ENCODE peak calls at places on chromosomes 2 and 18, in five cellular contexts. Q, E, L, Z and T are unnamed samples.

GRCh38 chr18:22551536-22552151 is 133.9 kb upstream of the CTAGE1 start:
- DNase-seq in Z (no peak), Q (no peak), E (peak), L (no peak), T (no peak)

GRCh38 chr18:79852561-79853302 is 55.0 kb downstream of the KCNG2 start:
- DNase-seq in Z (peak), Q (no peak), E (no peak), L (no peak), T (no peak)

GRCh38 chr2:225076125-225076524 is 33.9 kb upstream of the DOCK10 start:
- DNase-seq in E (no peak), L (no peak), Q (no peak), Z (no peak), T (no peak)

GRCh38 chr2:108988796-108989713 is at the start of gene EDAR:
- DNase-seq in Z (peak), L (no peak), E (peak), Q (no peak), T (peak)

GRCh38 chr2:237581326-237581725 is 9.2 kb downstream of the RAB17 start:
- DNase-seq in Z (no peak), L (no peak), E (no peak), Q (no peak), T (no peak)

GRCh38 chr18:6624729-6625308 is 104.7 kb upstream of the ARHGAP28 start:
- DNase-seq in E (no peak), L (no peak), Q (no peak), Z (no peak), T (no peak)

GRCh38 chr2:192197387-192197786 is 2.7 kb upstream of the TMEFF2 start:
- DNase-seq in E (no peak), Z (no peak), Q (no peak), L (no peak), T (no peak)

GRCh38 chr18:10530852-10531251 is 5.0 kb downstream of the NAPG start:
- DNase-seq in Q (peak), L (no peak), Z (no peak), E (no peak), T (no peak)

GRCh38 chr2:206766057-206766930 is 888 bp downstream of the FASTKD2 start:
- DNase-seq in L (no peak), Z (no peak), Q (no peak), E (no peak), T (no peak)

GRCh38 chr2:68767996-68768395 is 33.4 kb downstream of the ARHGAP25 start:
- DNase-seq in Q (no peak), E (no peak), Z (no peak), L (no peak), T (no peak)

GRCh38 chr2:62660582-62661262 is 44.8 kb upstream of the EHBP1 start:
- DNase-seq in E (no peak), L (no peak), Q (no peak), Z (no peak), T (no peak)

GRCh38 chr18:55319517-55319905 is 268.5 kb downstream of the TCF4 start:
- DNase-seq in E (no peak), Z (no peak), Q (no peak), L (no peak), T (no peak)

GRCh38 chr2:26793518-26793917 is 7.7 kb downstream of the CENPA start:
- DNase-seq in Z (no peak), E (no peak), Q (no peak), L (no peak), T (no peak)

GRCh38 chr18:76273036-76273545 is 222.0 kb downstream of the ZNF516 start:
- DNase-seq in Q (no peak), L (no peak), E (no peak), Z (peak), T (no peak)

GRCh38 chr2:112254466-112255240 is at the start of gene ZC3H8:
- DNase-seq in E (peak), Q (peak), L (peak), Z (peak), T (peak)

GRCh38 chr2:217222511-217222910 is 362.6 kb upstream of the TNP1 start:
- DNase-seq in Q (no peak), L (peak), E (no peak), Z (no peak), T (no peak)

GRCh38 chr2:56117764-56118163 is 66.0 kb upstream of the CCDC85A start:
- DNase-seq in L (no peak), Q (no peak), E (no peak), Z (no peak), T (peak)

GRCh38 chr2:26034597-26035067 is 748 bp downstream of the RAB10 start:
- DNase-seq in E (no peak), Q (no peak), L (no peak), Z (no peak), T (peak)

GRCh38 chr2:239337877-239338484 is 62.8 kb downstream of the HDAC4 start:
- DNase-seq in L (no peak), Z (no peak), Q (no peak), E (no peak), T (peak)

GRCh38 chr2:43133708-43134570 is 92.5 kb downstream of the ZFP36L2 start:
- DNase-seq in E (no peak), Z (no peak), Q (no peak), L (no peak), T (no peak)

GRCh38 chr18:3623769-3624545 is 174.0 kb downstream of the TGIF1 start:
- DNase-seq in Q (peak), Z (peak), E (peak), L (no peak), T (peak)

GRCh38 chr2:85430780-85431601 is 12.5 kb downstream of the SH2D6 start:
- DNase-seq in Z (no peak), Q (no peak), E (no peak), L (no peak), T (peak)

GRCh38 chr2:234626566-234627130 is 129.8 kb upstream of the ARL4C start:
- DNase-seq in Z (no peak), Q (no peak), E (no peak), L (no peak), T (no peak)

GRCh38 chr2:118800736-118801135 is 46.7 kb downstream of the EN1 start:
- DNase-seq in L (no peak), E (no peak), Z (no peak), Q (no peak), T (no peak)

GRCh38 chr2:788227-789032 is 111.2 kb upstream of the TMEM18 start:
- DNase-seq in Z (no peak), Q (no peak), L (no peak), E (no peak), T (no peak)

GRCh38 chr2:201447116-201447515 is 4.1 kb downstream of the TRAK2 start:
- DNase-seq in L (no peak), Z (no peak), E (no peak), Q (no peak), T (no peak)

GRCh38 chr2:149055751-149056150 is 17.3 kb downstream of the LYPD6B start:
- DNase-seq in E (no peak), Q (no peak), L (no peak), Z (no peak), T (no peak)

GRCh38 chr2:240467659-240468299 is 32.3 kb downstream of the GPC1 start:
- DNase-seq in Z (no peak), L (no peak), E (no peak), Q (no peak), T (no peak)

GRCh38 chr2:179591690-179592089 is 269.7 kb downstream of the ZNF385B start:
- DNase-seq in Z (no peak), E (no peak), L (no peak), Q (no peak), T (no peak)

GRCh38 chr2:502831-503230 is 174.4 kb downstream of the TMEM18 start:
- DNase-seq in L (no peak), Q (no peak), E (no peak), Z (no peak), T (no peak)

GRCh38 chr2:25939257-25939668 is 43.0 kb downstream of the KIF3C start:
- DNase-seq in L (no peak), Z (no peak), E (no peak), Q (peak), T (no peak)

GRCh38 chr2:19800796-19801195 is 101.0 kb downstream of the TTC32 start:
- DNase-seq in Z (no peak), E (no peak), Q (no peak), L (no peak), T (no peak)

GRCh38 chr18:37138456-37138855 is 309.5 kb downstream of the KIAA1328 start:
- DNase-seq in L (no peak), E (no peak), Z (no peak), Q (no peak), T (peak)

GRCh38 chr2:124836415-124836814 is 811.3 kb downstream of the CNTNAP5 start:
- DNase-seq in L (no peak), Q (no peak), E (no peak), Z (no peak), T (no peak)

GRCh38 chr18:31101148-31102019 is 837 bp downstream of the DSC2 start:
- DNase-seq in Q (peak), Z (peak), E (no peak), L (no peak), T (peak)
- TF ChIP-seq EZH2 in Q (no peak), Z (no peak), E (no peak), L (no peak), T (no peak)

GRCh38 chr2:213243189-213244044 is 40.8 kb upstream of the SPAG16 start:
- DNase-seq in Z (no peak), L (no peak), Q (no peak), E (no peak), T (no peak)
- H2AFZ ChIP-seq in Z (no peak), L (peak), Q (no peak), E (no peak), T (no peak)

GRCh38 chr2:11618708-11619062 is 51.3 kb downstream of the NTSR2 start:
- DNase-seq in E (no peak), L (no peak), Z (no peak), Q (no peak), T (no peak)
- TF ChIP-seq REST in E (no peak), L (no peak), Z (no peak), Q (no peak), T (no peak)

GRCh38 chr18:75129717-75130477 is 79.0 kb downstream of the PTGR3 start:
- DNase-seq in E (no peak), L (no peak), Q (no peak), Z (no peak), T (no peak)
- TF ChIP-seq EZH2 in E (no peak), L (no peak), Q (no peak), Z (no peak), T (no peak)

GRCh38 chr2:8159211-8159965 is 522.5 kb upstream of the ID2 start:
- DNase-seq in L (no peak), Z (no peak), Q (no peak), E (no peak), T (no peak)
- H2AFZ ChIP-seq in L (no peak), Z (peak), Q (no peak), E (no peak), T (peak)

DNA sequence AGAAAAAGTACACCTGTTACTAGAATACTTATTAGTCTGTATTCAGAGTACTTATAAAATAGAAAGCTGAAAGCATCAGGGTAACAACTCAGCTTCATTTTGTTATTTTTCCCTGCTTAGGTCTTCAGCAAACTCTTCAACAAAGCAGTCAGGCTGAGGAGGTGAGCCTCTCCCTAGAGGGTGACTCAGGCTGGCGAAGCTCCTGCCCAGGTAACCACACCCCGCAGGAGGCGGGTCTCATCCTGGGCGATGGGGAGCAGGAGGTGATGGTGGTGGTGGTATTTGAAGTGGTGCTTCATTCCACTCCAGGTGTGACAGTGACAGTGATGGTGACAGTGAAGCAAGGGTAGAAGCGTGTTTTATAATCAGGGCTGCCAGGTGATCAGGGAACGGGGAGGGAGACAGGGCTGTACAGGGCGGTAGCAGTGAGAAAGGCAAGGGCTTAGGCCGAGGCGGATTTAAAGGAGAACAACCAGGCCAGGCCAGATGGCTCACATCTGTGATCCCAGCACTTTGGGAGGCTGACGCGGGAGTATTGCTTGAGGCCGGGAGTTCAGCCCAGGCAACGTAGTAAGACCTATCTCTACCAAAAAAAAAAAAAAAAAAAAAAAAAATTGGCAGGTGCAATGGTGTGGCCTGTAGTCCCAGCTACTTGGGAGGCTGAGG is 127.1 kb downstream of the SOCS6 start:
- DNase-seq in Z (no peak), E (peak), Q (no peak), L (no peak), T (no peak)
- TF ChIP-seq REST in Z (no peak), E (no peak), Q (no peak), L (no peak), T (no peak)

GRCh38 chr2:199457147-199458016 is at the start of gene SATB2:
- DNase-seq in Q (peak), Z (no peak), E (peak), L (no peak), T (no peak)
- TF ChIP-seq EZH2 in Q (no peak), Z (peak), E (no peak), L (peak), T (peak)

GRCh38 chr2:63843093-63843492 is 1.4 kb downstream of the UGP2 start:
- DNase-seq in L (no peak), Z (no peak), E (no peak), Q (no peak), T (no peak)

GRCh38 chr2:63840081-63840784 is 1.5 kb upstream of the UGP2 start:
- DNase-seq in Q (no peak), L (no peak), E (no peak), Z (no peak), T (peak)

GRCh38 chr2:63842149-63843061 is 709 bp downstream of the UGP2 start:
- DNase-seq in Z (peak), E (no peak), Q (peak), L (no peak), T (no peak)

GRCh38 chr2:63840785-63841253 is 877 bp upstream of the UGP2 start:
- DNase-seq in L (peak), Z (peak), E (peak), Q (peak), T (peak)

DNA sequence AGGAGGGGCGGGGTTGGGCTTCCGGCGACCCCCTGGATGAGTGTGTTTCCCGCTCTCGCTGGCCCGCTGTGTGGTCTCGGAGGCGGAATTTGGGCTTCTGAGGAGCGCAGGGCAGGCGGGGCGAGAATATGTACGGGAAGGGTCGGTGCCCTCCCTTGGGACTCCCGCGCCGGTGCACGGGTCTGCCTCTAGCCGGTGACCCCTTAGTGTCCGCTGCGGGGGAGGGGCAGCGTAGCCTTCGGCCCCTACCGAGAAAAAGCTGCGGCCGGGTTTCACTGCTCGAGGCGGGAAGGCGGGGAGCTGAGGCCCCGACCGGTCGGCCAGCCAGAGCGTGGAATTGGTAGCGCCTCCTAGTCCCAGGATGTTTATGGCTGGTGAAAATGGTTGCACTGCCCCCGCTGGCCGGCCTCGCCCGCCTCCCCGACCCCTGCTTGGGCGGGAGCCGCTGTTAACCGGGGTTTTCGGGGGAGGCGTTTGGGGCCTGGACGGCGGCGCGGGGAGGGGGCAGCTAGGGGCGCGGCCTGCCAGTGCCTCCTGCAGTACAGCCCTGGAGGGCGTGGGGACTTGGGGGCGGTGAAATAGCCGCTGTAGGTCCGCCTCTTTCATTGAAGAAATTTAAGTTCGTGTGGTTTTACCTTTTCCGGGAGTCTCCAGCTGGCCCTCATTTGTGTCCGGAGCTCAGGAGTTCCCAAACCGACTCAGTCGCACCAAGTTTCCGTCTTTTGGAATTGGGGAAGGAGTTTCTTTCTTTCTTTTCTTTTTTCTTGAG is at the start of gene UGP2:
- DNase-seq in E (peak), L (peak), Z (peak), Q (peak), T (peak)
- H2AFZ ChIP-seq in E (peak), L (peak), Z (no peak), Q (peak), T (no peak)